ENCODE peak calls at places on chromosomes 4 and X, in nine cellular contexts. R is activated T-cell treated with anti-CD3 and anti-CD28 coated beads, Interleukin-2, amount 50 U/mL, for 72 hours; D is HuH-7; G is adrenal gland; T is activated CD8-positive, alpha-beta memory T cell treated with anti-CD3 and anti-CD28 coated beads, Interleukin-2, amount 10 ng/mL, durations not matched to agents 7 days and 5 days; F is astrocyte of the spinal cord; J is central memory CD4-positive, alpha-beta T cell; Y is skeletal muscle cell; M is ACHN. W is an unnamed sample.

GRCh38 chrX:38678217-38678616 is 116.9 kb downstream of the TSPAN7 start:
- DNase-seq in R (no peak), D (no peak), G (no peak), T (no peak), F (no peak), J (no peak), Y (no peak), M (no peak), W (no peak)

GRCh38 chr4:46389301-46389761 is 597 bp downstream of the GABRA2 start:
- DNase-seq in R (no peak), D (peak; percentile 62), G (no peak), T (no peak), F (peak; percentile 25), J (no peak), Y (no peak), M (no peak), W (no peak)

GRCh38 chrX:124506031-124506430 is 159.7 kb downstream of the SH2D1A start:
- DNase-seq in R (no peak), D (no peak), G (no peak), T (no peak), F (no peak), J (no peak), Y (no peak), M (no peak), W (no peak)

GRCh38 chrX:154804564-154804956 is 725 bp downstream of the MPP1 start:
- DNase-seq in R (no peak), D (no peak), G (no peak), T (no peak), F (no peak), J (no peak), Y (no peak), M (no peak), W (no peak)

GRCh38 chrX:9055354-9055753 is 21.4 kb upstream of the FAM9B start:
- DNase-seq in R (no peak), D (no peak), G (no peak), T (no peak), F (no peak), J (no peak), Y (no peak), M (no peak), W (no peak)

GRCh38 chr4:174394915-174395314 is 111.2 kb downstream of the CEP44 start:
- DNase-seq in R (no peak), D (no peak), G (no peak), T (no peak), F (peak; percentile 75), J (no peak), Y (peak; percentile 36), M (peak; percentile 48), W (peak; percentile 37)

GRCh38 chrX:31099536-31100090 is 27.8 kb upstream of the FTHL17 start:
- DNase-seq in R (peak; percentile 67), D (no peak), G (no peak), T (peak; percentile 58), F (no peak), J (no peak), Y (no peak), M (no peak), W (no peak)

GRCh38 chr4:187256897-187257296 is 533.2 kb upstream of the FAT1 start:
- DNase-seq in R (no peak), D (no peak), G (no peak), T (no peak), F (no peak), J (no peak), Y (no peak), M (no peak), W (no peak)

GRCh38 chr4:2937146-2937857 is 25.9 kb downstream of the NOP14 start:
- DNase-seq in R (peak; percentile 54), D (no peak), G (peak; percentile 73), T (no peak), F (peak; percentile 26), J (no peak), Y (no peak), M (peak; percentile 82), W (no peak)

GRCh38 chr4:102174800-102175199 is 170.5 kb downstream of the SLC39A8 start:
- DNase-seq in R (no peak), D (no peak), G (no peak), T (no peak), F (peak; percentile 66), J (no peak), Y (peak; percentile 4), M (no peak), W (peak; percentile 35)

GRCh38 chr4:188432328-188432727 is 293.1 kb downstream of the TRIML1 start:
- DNase-seq in R (no peak), D (no peak), G (no peak), T (no peak), F (no peak), J (no peak), Y (no peak), M (no peak), W (no peak)